ENCODE peak calls at places on chromosomes 3 and 15, in five cellular contexts. Z, M, K, R and I are unnamed samples.

GRCh38 chr3:106635271-106635670 is 742.0 kb upstream of the CCDC54 start:
- DNase-seq in Z (no peak), M (no peak), K (no peak), R (no peak), I (no peak)

GRCh38 chr3:196454935-196455334 is 22.7 kb upstream of the UBXN7 start:
- DNase-seq in Z (no peak), M (no peak), K (no peak), R (no peak), I (no peak)

GRCh38 chr3:149442845-149443544 is 31.5 kb upstream of the TM4SF4 start:
- DNase-seq in Z (no peak), M (no peak), K (no peak), R (no peak), I (no peak)

GRCh38 chr3:8301977-8302589 is 199.5 kb upstream of the LMCD1 start:
- DNase-seq in Z (no peak), M (no peak), K (no peak), R (no peak), I (no peak)

GRCh38 chr15:101251830-101252820 is at the start of gene CHSY1:
- DNase-seq in Z (peak; percentile 91), M (peak; percentile 95), K (peak; percentile 88), R (peak; percentile 93), I (peak; percentile 92)

GRCh38 chr15:40332138-40332781 is 8.5 kb downstream of the CCDC9B start:
- DNase-seq in Z (no peak), M (no peak), K (no peak), R (no peak), I (no peak)

GRCh38 chr3:42036483-42036823 is 54.7 kb upstream of the TRAK1 start:
- DNase-seq in Z (no peak), M (no peak), K (peak; percentile 80), R (peak; percentile 70), I (peak; percentile 60)

GRCh38 chr3:113051827-113052226 is 61.0 kb downstream of the GTPBP8 start:
- DNase-seq in Z (peak; percentile 8), M (no peak), K (peak; percentile 75), R (peak; percentile 28), I (no peak)

GRCh38 chr3:72338942-72339749 is 509.1 kb downstream of the SHQ1 start:
- DNase-seq in Z (no peak), M (no peak), K (peak; percentile 5), R (peak; percentile 42), I (peak; percentile 35)

GRCh38 chr15:31977812-31978662 is 52.3 kb upstream of the CHRNA7 start:
- DNase-seq in Z (peak; percentile 37), M (peak; percentile 62), K (peak; percentile 65), R (peak; percentile 20), I (no peak)

GRCh38 chr15:31974855-31975421 is 55.4 kb upstream of the CHRNA7 start:
- DNase-seq in Z (no peak), M (no peak), K (peak; percentile 68), R (no peak), I (no peak)

GRCh38 chr15:31977138-31977537 is 53.2 kb upstream of the CHRNA7 start:
- DNase-seq in Z (no peak), M (no peak), K (no peak), R (no peak), I (no peak)

GRCh38 chr15:31974154-31974794 is 56.0 kb upstream of the CHRNA7 start:
- DNase-seq in Z (no peak), M (no peak), K (peak; percentile 96), R (no peak), I (no peak)

DNA sequence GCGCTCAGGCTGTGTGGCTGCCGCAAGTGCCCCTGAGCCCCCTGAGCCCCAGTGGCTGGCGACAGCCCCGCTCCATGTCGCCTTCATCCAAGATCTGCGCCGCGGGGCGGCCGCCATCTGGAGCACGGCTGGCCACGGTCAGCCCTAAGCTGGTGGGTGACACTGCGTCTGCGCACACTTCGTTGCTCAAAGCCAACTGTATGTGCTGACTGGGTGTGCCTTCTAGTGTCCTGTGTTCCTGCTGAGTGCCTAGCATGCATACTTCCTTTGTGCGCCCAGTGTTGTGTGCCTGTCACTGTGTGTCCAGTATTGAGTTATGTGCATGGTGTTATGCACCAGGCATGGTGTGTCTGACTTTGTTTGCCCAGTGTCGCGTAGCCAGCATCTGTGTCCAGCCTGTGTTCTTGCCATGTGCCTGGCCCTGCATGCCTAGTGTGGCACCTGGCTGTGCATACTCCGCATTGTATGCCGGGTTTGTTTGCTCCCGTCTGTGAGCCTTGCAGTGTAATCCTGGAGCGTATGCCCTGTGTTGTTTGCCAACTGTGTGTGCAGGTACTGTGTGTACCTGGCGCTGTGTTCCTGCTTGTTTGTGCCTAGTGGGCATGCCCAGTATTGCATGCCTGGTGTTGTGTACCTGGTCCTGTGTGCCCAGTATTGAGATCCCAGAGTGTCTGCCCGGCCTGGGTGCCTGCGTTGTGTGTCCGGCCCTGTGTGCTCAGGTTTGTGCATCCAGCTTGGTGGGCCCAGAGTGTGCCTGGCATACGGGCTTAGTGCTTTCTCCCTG is 54.7 kb upstream of the CHRNA7 start:
- DNase-seq in Z (no peak), M (peak; percentile 36), K (peak; percentile 59), R (no peak), I (no peak)
- TF ChIP-seq CTCF in Z (no peak), M (no peak), K (no peak), R (no peak), I (no peak)

DNA sequence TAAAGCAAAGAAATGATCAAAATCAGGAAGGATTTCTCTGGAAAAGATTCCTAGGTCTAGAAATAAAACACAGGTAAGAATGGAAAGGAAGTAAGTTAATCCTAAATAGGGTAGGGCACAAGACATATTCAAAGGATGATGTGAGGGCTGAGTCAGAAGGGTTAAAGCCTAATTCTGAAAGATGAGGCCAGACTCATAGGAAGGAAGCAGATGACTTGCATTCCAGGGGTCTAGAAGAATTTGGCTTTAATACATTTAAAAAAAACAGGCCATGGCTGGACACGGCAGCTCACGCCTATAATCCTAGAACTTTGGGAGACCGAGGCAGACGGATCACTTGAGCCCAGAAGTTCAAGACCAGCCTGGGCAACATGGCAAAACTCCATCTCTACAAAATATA is 3.2 kb downstream of the SSR3 start:
- DNase-seq in Z (no peak), M (no peak), K (no peak), R (no peak), I (no peak)
- H3K27ac ChIP-seq in Z (no peak overlapping the region), M (peak overlapping the region; percentile 14), K (no peak overlapping the region), R (peak overlapping the region; percentile 48), I (peak overlapping the region; percentile 28)

GRCh38 chr3:69739204-69740102 is at the start of gene MITF:
- DNase-seq in Z (peak; percentile 88), M (peak; percentile 92), K (peak; percentile 92), R (peak; percentile 94), I (peak; percentile 96)
- H3K4me3 ChIP-seq in Z (peak within 1 kb of the TSS; percentile 45), M (peak within 1 kb of the TSS; percentile 93), K (peak within 1 kb of the TSS; percentile 68), R (peak within 1 kb of the TSS; percentile 97), I (peak within 1 kb of the TSS; percentile 89)

GRCh38 chr3:177722386-177722785 is 525.1 kb upstream of the TBL1XR1 start:
- DNase-seq in Z (no peak), M (no peak), K (no peak), R (no peak), I (no peak)
- TF ChIP-seq CTCF in Z (no peak), M (no peak), K (no peak), R (no peak), I (no peak)

GRCh38 chr3:48655586-48655985 is 7.1 kb downstream of the CELSR3 start:
- DNase-seq in Z (no peak), M (no peak), K (peak; percentile 69), R (no peak), I (no peak)
- H3K27ac ChIP-seq in Z (peak overlapping the region; percentile 69), M (no peak overlapping the region), K (peak overlapping the region; percentile 61), R (peak overlapping the region; percentile 3), I (peak overlapping the region; percentile 86)

DNA sequence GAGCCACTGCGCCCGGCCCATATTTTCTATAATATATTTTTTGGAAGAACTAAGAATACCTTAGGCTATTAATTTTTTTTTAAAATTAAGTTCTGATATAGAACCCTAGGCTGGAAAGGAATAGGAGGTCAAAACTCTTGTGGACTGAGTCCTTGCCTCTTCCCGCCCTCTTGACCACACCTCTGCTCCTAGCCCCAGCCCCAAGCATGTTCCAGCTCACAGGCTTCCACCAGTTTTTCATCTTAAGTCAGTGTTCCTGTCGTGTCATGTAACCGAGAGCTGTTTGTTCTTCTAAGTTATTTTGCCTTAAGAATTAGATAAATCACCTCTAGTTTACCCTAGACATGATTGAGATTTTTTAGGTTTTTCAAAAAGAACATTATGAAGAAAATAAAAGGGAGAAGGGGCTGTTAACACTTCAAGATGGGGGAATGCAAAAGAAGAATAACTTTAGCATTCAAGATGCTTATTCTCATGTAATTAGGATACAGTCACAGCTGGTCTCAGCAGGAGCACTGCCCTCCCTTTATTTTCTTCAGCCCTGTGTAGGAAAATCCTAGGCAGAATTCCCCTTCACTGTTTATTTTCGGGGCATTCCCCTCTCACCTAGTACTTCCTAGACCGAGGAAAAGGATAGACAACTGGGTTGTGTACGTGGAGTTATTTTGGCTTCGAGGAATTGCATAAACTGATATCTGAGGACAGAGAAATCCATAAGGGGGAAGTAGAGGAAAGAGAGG is 110.2 kb downstream of the CMSS1 start:
- DNase-seq in Z (no peak), M (no peak), K (no peak), R (no peak), I (no peak)
- H3K4me3 ChIP-seq in Z (no peak overlapping the region), M (no peak overlapping the region), K (no peak overlapping the region), R (no peak overlapping the region), I (no peak overlapping the region)

GRCh38 chr3:136913168-136913567 is 44.6 kb upstream of the IL20RB start:
- DNase-seq in Z (no peak), M (no peak), K (no peak), R (no peak), I (no peak)
- TF ChIP-seq CTCF in Z (no peak), M (no peak), K (no peak), R (no peak), I (no peak)

DNA sequence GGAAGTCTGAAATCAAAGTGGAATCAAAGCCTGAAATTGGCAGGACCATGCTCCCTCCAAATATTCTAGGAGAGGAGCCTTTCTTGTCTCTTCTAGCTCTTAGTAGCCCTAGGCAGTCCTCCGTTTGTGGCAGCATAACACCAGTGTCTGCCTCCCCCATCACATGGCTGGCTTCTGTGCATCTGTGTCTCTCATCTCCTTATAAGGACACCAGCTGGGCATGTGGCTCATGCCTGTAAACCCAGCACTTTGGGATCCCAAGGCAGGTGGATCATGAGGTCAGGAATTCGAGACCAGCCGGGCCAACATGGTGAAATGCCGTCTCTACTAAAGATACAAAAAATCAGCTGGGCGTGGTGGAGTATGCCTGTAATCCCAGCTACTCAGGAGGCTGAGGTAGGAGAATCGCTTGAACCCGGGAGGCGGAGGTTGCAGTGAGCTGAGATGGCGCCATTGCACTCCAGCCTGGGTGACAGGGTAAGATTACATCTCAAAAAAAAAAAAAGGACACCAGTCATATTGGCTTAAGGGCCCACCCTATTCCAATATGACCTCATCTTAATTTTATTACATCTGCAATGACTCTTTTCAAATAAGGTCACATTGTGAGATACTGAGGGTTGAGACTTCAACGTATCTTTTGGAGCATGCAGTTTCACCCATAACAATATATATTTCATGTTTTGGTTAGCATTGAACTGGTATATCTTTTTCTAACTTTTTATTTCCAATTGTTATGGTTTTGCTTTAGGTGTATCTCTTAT is 148.0 kb upstream of the TPM1 start:
- DNase-seq in Z (no peak), M (no peak), K (no peak), R (no peak), I (no peak)
- H3K27ac ChIP-seq in Z (no peak overlapping the region), M (no peak overlapping the region), K (no peak overlapping the region), R (no peak overlapping the region), I (no peak overlapping the region)